ENCODE peak calls at places on chromosomes 5 and 9, in five cellular contexts. One of them, this sample, is unnamed.

GRCh38 chr5:55902696-55903095 is 51.5 kb downstream of the IL31RA start:
- DNase-seq in H54: peak; percentile 24
- DNase-seq in transverse colon: no peak
- DNase-seq in right lobe of liver: no peak
- DNase-seq in tibial nerve: no peak
- DNase-seq in this sample: no peak

GRCh38 chr9:27194401-27195091 is 85.5 kb downstream of the TEK start:
- DNase-seq in H54: peak; percentile 47
- DNase-seq in transverse colon: no peak
- DNase-seq in right lobe of liver: no peak
- DNase-seq in tibial nerve: no peak
- DNase-seq in this sample: no peak

GRCh38 chr9:1051286-1052118 is 1.3 kb downstream of the DMRT2 start:
- DNase-seq in H54: no peak
- DNase-seq in transverse colon: peak; percentile 71
- DNase-seq in right lobe of liver: no peak
- DNase-seq in tibial nerve: peak; percentile 42
- DNase-seq in this sample: peak; percentile 36

GRCh38 chr9:89984214-89984613 is 379.4 kb downstream of the GADD45G start:
- DNase-seq in H54: no peak
- DNase-seq in transverse colon: no peak
- DNase-seq in right lobe of liver: no peak
- DNase-seq in tibial nerve: no peak
- DNase-seq in this sample: no peak

GRCh38 chr9:33452828-33453271 is 5.5 kb upstream of the AQP3 start:
- DNase-seq in H54: peak; percentile 81
- DNase-seq in transverse colon: peak; percentile 50
- DNase-seq in right lobe of liver: no peak
- DNase-seq in tibial nerve: no peak
- DNase-seq in this sample: no peak

GRCh38 chr9:92661761-92662160 is 8.2 kb downstream of the IPPK start:
- DNase-seq in H54: no peak
- DNase-seq in transverse colon: no peak
- DNase-seq in right lobe of liver: no peak
- DNase-seq in tibial nerve: no peak
- DNase-seq in this sample: no peak

GRCh38 chr5:107589520-107590193 is 81.1 kb downstream of the EFNA5 start:
- DNase-seq in H54: no peak
- DNase-seq in transverse colon: no peak
- DNase-seq in right lobe of liver: no peak
- DNase-seq in tibial nerve: no peak
- DNase-seq in this sample: no peak

GRCh38 chr9:120710110-120710981 is 3.9 kb downstream of the MEGF9 start:
- DNase-seq in H54: peak; percentile 93
- DNase-seq in transverse colon: no peak
- DNase-seq in right lobe of liver: peak; percentile 58
- DNase-seq in tibial nerve: no peak
- DNase-seq in this sample: peak; percentile 42

GRCh38 chr9:4667681-4668080 is 1.4 kb upstream of the SPATA6L start:
- DNase-seq in H54: no peak
- DNase-seq in transverse colon: no peak
- DNase-seq in right lobe of liver: no peak
- DNase-seq in tibial nerve: no peak
- DNase-seq in this sample: no peak

GRCh38 chr9:4668604-4669003 is 2.3 kb upstream of the SPATA6L start:
- DNase-seq in H54: no peak
- DNase-seq in transverse colon: no peak
- DNase-seq in right lobe of liver: no peak
- DNase-seq in tibial nerve: no peak
- DNase-seq in this sample: no peak

GRCh38 chr9:4663956-4664355 is 1.9 kb downstream of the PLPP6 start:
- DNase-seq in H54: no peak
- DNase-seq in transverse colon: no peak
- DNase-seq in right lobe of liver: no peak
- DNase-seq in tibial nerve: no peak
- DNase-seq in this sample: no peak

GRCh38 chr9:4665357-4665756 is 923 bp downstream of the SPATA6L start:
- DNase-seq in H54: no peak
- DNase-seq in transverse colon: no peak
- DNase-seq in right lobe of liver: no peak
- DNase-seq in tibial nerve: no peak
- DNase-seq in this sample: no peak

DNA sequence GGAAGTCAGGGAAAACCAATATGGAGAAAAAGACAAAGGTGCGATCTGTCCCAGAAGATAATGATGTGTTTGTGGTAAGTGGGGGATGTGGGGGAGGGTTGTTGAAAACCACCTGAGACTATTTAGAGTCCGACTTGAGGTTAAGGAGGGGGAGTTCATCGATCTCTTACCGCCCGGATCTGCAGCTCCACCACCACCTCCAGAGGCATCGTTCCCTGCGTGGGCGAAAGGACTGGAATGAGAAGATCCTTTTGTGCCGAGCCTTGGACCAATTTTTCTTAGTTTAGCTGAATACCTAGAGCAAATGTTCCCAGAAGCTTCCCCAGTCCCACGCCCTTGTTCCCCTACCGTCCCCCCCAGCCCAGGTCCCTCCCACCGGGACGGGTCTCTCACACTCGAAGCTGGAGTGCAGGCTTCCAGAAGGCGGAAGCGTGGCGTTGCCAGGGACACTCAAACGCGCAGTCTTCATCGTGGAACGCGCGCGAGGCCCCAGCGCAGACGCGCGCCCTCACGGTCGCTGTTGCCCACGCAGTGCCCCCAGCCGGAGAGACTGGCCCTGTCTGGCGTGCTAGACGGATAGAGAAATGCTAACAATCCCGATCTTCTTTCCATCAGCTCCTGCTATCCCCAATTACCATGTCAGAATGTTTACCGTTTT is at the start of gene SPATA6L:
- DNase-seq in H54: peak; percentile 38
- DNase-seq in transverse colon: peak; percentile 76
- DNase-seq in right lobe of liver: peak; percentile 75
- DNase-seq in tibial nerve: no peak
- DNase-seq in this sample: peak; percentile 35
- TF ChIP-seq POLR2A in H54: no peak
- TF ChIP-seq POLR2A in transverse colon: peak; percentile 23
- TF ChIP-seq POLR2A in right lobe of liver: peak; percentile 77
- TF ChIP-seq POLR2A in tibial nerve: no peak
- TF ChIP-seq POLR2A in this sample: no peak

DNA sequence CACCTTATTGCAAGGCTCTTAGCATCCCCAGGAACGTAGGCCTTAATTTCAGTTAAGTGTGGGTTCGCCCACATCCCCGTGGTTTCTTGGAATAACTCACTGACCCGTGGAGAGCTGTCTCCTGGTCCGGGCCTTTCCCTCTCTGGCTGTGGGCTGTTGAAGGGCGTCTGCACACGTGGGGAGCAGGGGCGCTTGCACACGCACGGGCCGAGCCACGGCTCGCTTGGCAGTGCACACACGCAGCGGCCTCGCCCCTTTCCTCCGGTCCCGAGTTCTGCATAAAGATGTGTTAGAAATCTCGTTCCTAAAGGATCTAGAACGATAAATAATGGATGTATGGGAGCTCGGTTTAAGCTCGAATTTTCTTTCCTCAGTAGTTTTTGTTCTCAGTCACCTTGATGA is 141.9 kb downstream of the PBX3 start:
- DNase-seq in H54: no peak
- DNase-seq in transverse colon: no peak
- DNase-seq in right lobe of liver: peak; percentile 38
- DNase-seq in tibial nerve: no peak
- DNase-seq in this sample: no peak
- TF ChIP-seq POLR2A in H54: no peak
- TF ChIP-seq POLR2A in transverse colon: no peak
- TF ChIP-seq POLR2A in right lobe of liver: no peak
- TF ChIP-seq POLR2A in tibial nerve: no peak
- TF ChIP-seq POLR2A in this sample: no peak

GRCh38 chr5:134127376-134127861 is 12.9 kb downstream of the TCF7 start:
- DNase-seq in H54: no peak
- DNase-seq in transverse colon: no peak
- DNase-seq in right lobe of liver: no peak
- DNase-seq in tibial nerve: no peak
- DNase-seq in this sample: no peak
- TF ChIP-seq POLR2A in H54: no peak
- TF ChIP-seq POLR2A in transverse colon: no peak
- TF ChIP-seq POLR2A in right lobe of liver: no peak
- TF ChIP-seq POLR2A in tibial nerve: no peak
- TF ChIP-seq POLR2A in this sample: no peak

GRCh38 chr9:137365552-137366444 is 57.2 kb downstream of the EXD3 start:
- DNase-seq in H54: no peak
- DNase-seq in transverse colon: no peak
- DNase-seq in right lobe of liver: peak; percentile 29
- DNase-seq in tibial nerve: no peak
- DNase-seq in this sample: no peak
- TF ChIP-seq POLR2A in H54: no peak
- TF ChIP-seq POLR2A in transverse colon: no peak
- TF ChIP-seq POLR2A in right lobe of liver: no peak
- TF ChIP-seq POLR2A in tibial nerve: no peak
- TF ChIP-seq POLR2A in this sample: no peak

GRCh38 chr9:137045294-137046093 is 483 bp downstream of the NPDC1 start:
- DNase-seq in H54: peak; percentile 89
- DNase-seq in transverse colon: no peak
- DNase-seq in right lobe of liver: no peak
- DNase-seq in tibial nerve: no peak
- DNase-seq in this sample: no peak

GRCh38 chr9:137048655-137049543 is 2.9 kb upstream of the NPDC1 start:
- DNase-seq in H54: no peak
- DNase-seq in transverse colon: no peak
- DNase-seq in right lobe of liver: peak; percentile 80
- DNase-seq in tibial nerve: no peak
- DNase-seq in this sample: no peak

GRCh38 chr9:137044042-137044441 is 1.9 kb downstream of the NPDC1 start:
- DNase-seq in H54: no peak
- DNase-seq in transverse colon: no peak
- DNase-seq in right lobe of liver: no peak
- DNase-seq in tibial nerve: no peak
- DNase-seq in this sample: no peak

GRCh38 chr9:137044502-137045177 is 1.3 kb downstream of the NPDC1 start:
- DNase-seq in H54: peak; percentile 82
- DNase-seq in transverse colon: peak; percentile 67
- DNase-seq in right lobe of liver: no peak
- DNase-seq in tibial nerve: no peak
- DNase-seq in this sample: no peak

GRCh38 chr9:137046094-137046787 is at the start of gene NPDC1:
- DNase-seq in H54: peak; percentile 100
- DNase-seq in transverse colon: peak; percentile 86
- DNase-seq in right lobe of liver: peak; percentile 79
- DNase-seq in tibial nerve: peak; percentile 78
- DNase-seq in this sample: no peak
- TF ChIP-seq POLR2A in H54: peak; percentile 69
- TF ChIP-seq POLR2A in transverse colon: no peak
- TF ChIP-seq POLR2A in right lobe of liver: no peak
- TF ChIP-seq POLR2A in tibial nerve: no peak
- TF ChIP-seq POLR2A in this sample: no peak

DNA sequence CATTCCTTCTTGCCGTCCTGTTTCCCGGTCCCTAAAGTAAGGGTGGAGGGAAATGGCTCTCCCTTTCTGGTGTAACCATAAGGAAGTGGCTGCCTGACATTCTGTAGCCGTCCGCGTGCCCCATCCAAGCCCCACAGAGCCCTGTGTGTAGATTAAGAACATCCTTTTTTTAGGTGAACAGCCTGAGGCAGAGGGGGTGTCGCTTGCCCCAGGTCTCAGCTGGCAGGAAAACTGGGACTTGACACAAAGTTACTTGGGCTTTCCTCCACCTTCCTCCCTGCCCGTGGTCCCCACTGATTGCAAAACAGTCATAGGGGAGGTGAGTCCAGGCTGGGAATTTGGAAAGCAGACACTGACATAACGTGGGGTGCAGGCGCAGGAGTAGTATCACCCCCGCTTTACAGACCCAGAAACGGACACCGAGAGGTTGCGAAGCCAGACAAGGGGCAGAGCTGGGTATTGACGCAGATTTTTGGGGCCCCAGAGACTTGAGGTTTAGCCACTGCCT is 22.8 kb downstream of the C9orf50 start:
- DNase-seq in H54: no peak
- DNase-seq in transverse colon: no peak
- DNase-seq in right lobe of liver: no peak
- DNase-seq in tibial nerve: no peak
- DNase-seq in this sample: no peak
- TF ChIP-seq POLR2A in H54: no peak
- TF ChIP-seq POLR2A in transverse colon: no peak
- TF ChIP-seq POLR2A in right lobe of liver: no peak
- TF ChIP-seq POLR2A in tibial nerve: no peak
- TF ChIP-seq POLR2A in this sample: no peak